ENCODE peak calls at places on chromosomes 5 and 9, in nine cellular contexts. Q, L, C, H, G, Y, J, D and F are unnamed samples.

GRCh38 chr9:128768581-128768980 is 3.1 kb downstream of the ZER1 start:
- DNase-seq in Q (no peak), L (no peak), C (no peak), H (no peak), G (no peak), Y (no peak), J (no peak), D (no peak), F (no peak)

GRCh38 chr5:178587793-178588611 is 2.2 kb downstream of the COL23A1 start:
- DNase-seq in Q (no peak), L (no peak), C (no peak), H (no peak), G (no peak), Y (no peak), J (no peak), D (no peak), F (no peak)

GRCh38 chr5:133333561-133334150 is 278.7 kb downstream of the FSTL4 start:
- DNase-seq in Q (no peak), L (no peak), C (no peak), H (no peak), G (no peak), Y (no peak), J (no peak), D (no peak), F (no peak)

GRCh38 chr9:19378647-19379046 is 1.4 kb downstream of the RPS6 start:
- DNase-seq in Q (no peak), L (no peak), C (no peak), H (no peak), G (no peak), Y (no peak), J (no peak), D (no peak), F (no peak)

GRCh38 chr5:82422001-82422740 is 144.0 kb upstream of the RPS23 start:
- DNase-seq in Q (no peak), L (no peak), C (no peak), H (no peak), G (no peak), Y (no peak), J (no peak), D (no peak), F (no peak)

GRCh38 chr9:131961496-131961880 is 118.2 kb downstream of the MED27 start:
- DNase-seq in Q (no peak), L (no peak), C (no peak), H (no peak), G (no peak), Y (no peak), J (no peak), D (no peak), F (no peak)

GRCh38 chr5:36744041-36744677 is 132.4 kb upstream of the NIPBL start:
- DNase-seq in Q (peak; percentile 17), L (no peak), C (no peak), H (no peak), G (no peak), Y (no peak), J (no peak), D (no peak), F (no peak)

GRCh38 chr9:126612813-126613641 is 701 bp upstream of the LMX1B start:
- DNase-seq in Q (no peak), L (no peak), C (no peak), H (no peak), G (no peak), Y (no peak), J (no peak), D (no peak), F (no peak)

GRCh38 chr5:172802585-172803176 is 31.4 kb upstream of the ERGIC1 start:
- DNase-seq in Q (peak; percentile 64), L (no peak), C (no peak), H (no peak), G (no peak), Y (no peak), J (peak; percentile 13), D (no peak), F (peak; percentile 40)

GRCh38 chr9:34089311-34089710 is 37.2 kb downstream of the DCAF12 start:
- DNase-seq in Q (no peak), L (no peak), C (no peak), H (no peak), G (no peak), Y (no peak), J (no peak), D (no peak), F (no peak)

GRCh38 chr5:93926831-93927600 is 185.6 kb upstream of the POU5F2 start:
- DNase-seq in Q (no peak), L (no peak), C (no peak), H (no peak), G (no peak), Y (no peak), J (no peak), D (no peak), F (no peak)

GRCh38 chr5:150073086-150073625 is 13.2 kb downstream of the CSF1R start:
- DNase-seq in Q (no peak), L (no peak), C (no peak), H (no peak), G (no peak), Y (no peak), J (no peak), D (no peak), F (no peak)

GRCh38 chr9:130860458-130861316 is 25.6 kb downstream of the ABL1 start:
- DNase-seq in Q (peak; percentile 96), L (peak; percentile 85), C (no peak), H (no peak), G (no peak), Y (no peak), J (peak; percentile 96), D (no peak), F (peak; percentile 91)